ENCODE peak calls at places on chromosomes 7 and 10, in five cellular contexts. One of them, this sample, is unnamed.

GRCh38 chr7:155009570-155010157 is 6.7 kb upstream of the PAXIP1 start:
- ATAC-seq in left lung: no peak
- ATAC-seq in activated naive CD8-positive, alpha-beta T cell treated with anti-CD3 and anti-CD28 coated beads, Interleukin-2, amount 10 ng/mL, durations not matched to agents 7 days and 5 days: peak
- ATAC-seq in mucosa of descending colon: no peak
- ATAC-seq in omental fat pad: no peak
- ATAC-seq in this sample: no peak

GRCh38 chr10:33125522-33125921 is 167.5 kb upstream of the ITGB1 start:
- ATAC-seq in activated naive CD8-positive, alpha-beta T cell treated with anti-CD3 and anti-CD28 coated beads, Interleukin-2, amount 10 ng/mL, durations not matched to agents 7 days and 5 days: no peak
- ATAC-seq in omental fat pad: no peak
- ATAC-seq in left lung: no peak
- ATAC-seq in mucosa of descending colon: no peak
- ATAC-seq in this sample: no peak

GRCh38 chr7:111027396-111027795 is 63.5 kb upstream of the LRRN3 start:
- ATAC-seq in omental fat pad: no peak
- ATAC-seq in activated naive CD8-positive, alpha-beta T cell treated with anti-CD3 and anti-CD28 coated beads, Interleukin-2, amount 10 ng/mL, durations not matched to agents 7 days and 5 days: peak
- ATAC-seq in left lung: no peak
- ATAC-seq in mucosa of descending colon: no peak
- ATAC-seq in this sample: peak

GRCh38 chr7:41045556-41046123 is 657.2 kb downstream of the INHBA start:
- ATAC-seq in left lung: peak
- ATAC-seq in omental fat pad: no peak
- ATAC-seq in mucosa of descending colon: peak
- ATAC-seq in activated naive CD8-positive, alpha-beta T cell treated with anti-CD3 and anti-CD28 coated beads, Interleukin-2, amount 10 ng/mL, durations not matched to agents 7 days and 5 days: no peak
- ATAC-seq in this sample: no peak

GRCh38 chr7:356691-357462 is 66.9 kb downstream of the FOXL3 start:
- ATAC-seq in left lung: peak
- ATAC-seq in omental fat pad: no peak
- ATAC-seq in mucosa of descending colon: peak
- ATAC-seq in activated naive CD8-positive, alpha-beta T cell treated with anti-CD3 and anti-CD28 coated beads, Interleukin-2, amount 10 ng/mL, durations not matched to agents 7 days and 5 days: no peak
- ATAC-seq in this sample: no peak

GRCh38 chr10:93566435-93567276 is at the start of gene FFAR4:
- ATAC-seq in mucosa of descending colon: peak
- ATAC-seq in activated naive CD8-positive, alpha-beta T cell treated with anti-CD3 and anti-CD28 coated beads, Interleukin-2, amount 10 ng/mL, durations not matched to agents 7 days and 5 days: no peak
- ATAC-seq in left lung: peak
- ATAC-seq in omental fat pad: peak
- ATAC-seq in this sample: no peak

GRCh38 chr7:134690016-134690415 is 43.4 kb downstream of the BPGM start:
- ATAC-seq in omental fat pad: peak
- ATAC-seq in activated naive CD8-positive, alpha-beta T cell treated with anti-CD3 and anti-CD28 coated beads, Interleukin-2, amount 10 ng/mL, durations not matched to agents 7 days and 5 days: peak
- ATAC-seq in left lung: peak
- ATAC-seq in mucosa of descending colon: peak
- ATAC-seq in this sample: peak

GRCh38 chr10:88152720-88153119 is 289.3 kb downstream of the PTEN start:
- ATAC-seq in left lung: peak
- ATAC-seq in activated naive CD8-positive, alpha-beta T cell treated with anti-CD3 and anti-CD28 coated beads, Interleukin-2, amount 10 ng/mL, durations not matched to agents 7 days and 5 days: peak
- ATAC-seq in omental fat pad: no peak
- ATAC-seq in mucosa of descending colon: peak
- ATAC-seq in this sample: peak

GRCh38 chr7:158524749-158525635 is 62.6 kb downstream of the PTPRN2 start:
- ATAC-seq in left lung: no peak
- ATAC-seq in activated naive CD8-positive, alpha-beta T cell treated with anti-CD3 and anti-CD28 coated beads, Interleukin-2, amount 10 ng/mL, durations not matched to agents 7 days and 5 days: no peak
- ATAC-seq in mucosa of descending colon: no peak
- ATAC-seq in omental fat pad: no peak
- ATAC-seq in this sample: no peak

GRCh38 chr10:43395571-43396060 is 13.4 kb downstream of the HNRNPF start:
- ATAC-seq in omental fat pad: peak
- ATAC-seq in mucosa of descending colon: peak
- ATAC-seq in left lung: peak
- ATAC-seq in activated naive CD8-positive, alpha-beta T cell treated with anti-CD3 and anti-CD28 coated beads, Interleukin-2, amount 10 ng/mL, durations not matched to agents 7 days and 5 days: no peak
- ATAC-seq in this sample: peak

GRCh38 chr10:77527839-77528238 is 109.8 kb downstream of the KCNMA1 start:
- ATAC-seq in mucosa of descending colon: no peak
- ATAC-seq in activated naive CD8-positive, alpha-beta T cell treated with anti-CD3 and anti-CD28 coated beads, Interleukin-2, amount 10 ng/mL, durations not matched to agents 7 days and 5 days: no peak
- ATAC-seq in left lung: no peak
- ATAC-seq in omental fat pad: no peak
- ATAC-seq in this sample: no peak

GRCh38 chr7:31493714-31494181 is 20.1 kb upstream of the ITPRID1 start:
- ATAC-seq in mucosa of descending colon: peak
- ATAC-seq in activated naive CD8-positive, alpha-beta T cell treated with anti-CD3 and anti-CD28 coated beads, Interleukin-2, amount 10 ng/mL, durations not matched to agents 7 days and 5 days: no peak
- ATAC-seq in left lung: peak
- ATAC-seq in omental fat pad: no peak
- ATAC-seq in this sample: no peak

GRCh38 chr10:68231106-68231901 is 609 bp downstream of the ATOH7 start:
- ATAC-seq in left lung: peak
- ATAC-seq in mucosa of descending colon: peak
- ATAC-seq in activated naive CD8-positive, alpha-beta T cell treated with anti-CD3 and anti-CD28 coated beads, Interleukin-2, amount 10 ng/mL, durations not matched to agents 7 days and 5 days: peak
- ATAC-seq in omental fat pad: peak
- ATAC-seq in this sample: peak

GRCh38 chr10:89887830-89888229 is 186.4 kb downstream of the KIF20B start:
- ATAC-seq in activated naive CD8-positive, alpha-beta T cell treated with anti-CD3 and anti-CD28 coated beads, Interleukin-2, amount 10 ng/mL, durations not matched to agents 7 days and 5 days: no peak
- ATAC-seq in mucosa of descending colon: peak
- ATAC-seq in omental fat pad: no peak
- ATAC-seq in left lung: no peak
- ATAC-seq in this sample: no peak

GRCh38 chr7:113504142-113504541 is 385.8 kb upstream of the SMIM30 start:
- ATAC-seq in left lung: no peak
- ATAC-seq in omental fat pad: no peak
- ATAC-seq in activated naive CD8-positive, alpha-beta T cell treated with anti-CD3 and anti-CD28 coated beads, Interleukin-2, amount 10 ng/mL, durations not matched to agents 7 days and 5 days: no peak
- ATAC-seq in mucosa of descending colon: no peak
- ATAC-seq in this sample: no peak